ENCODE peak calls at places on chromosomes 3 and 15, in five cellular contexts. Z is WTC11, B is K562, J is HepG2, A is H1. I is an unnamed sample.

GRCh38 chr3:177842302-177842701 is 645.0 kb upstream of the TBL1XR1 start:
- DNase-seq in Z (no peak), A (no peak), J (no peak), B (no peak), I (no peak)

GRCh38 chr3:34727700-34728099 is 911.6 kb upstream of the ARPP21 start:
- DNase-seq in J (peak; percentile 1), Z (no peak), A (no peak), B (no peak), I (no peak)

GRCh38 chr3:81406318-81406717 is 355.1 kb downstream of the GBE1 start:
- DNase-seq in J (no peak), A (no peak), B (no peak), Z (no peak), I (no peak)

GRCh38 chr3:88231632-88232031 is 81.9 kb downstream of the C3orf38 start:
- DNase-seq in Z (no peak), A (no peak), J (peak; percentile 13), B (no peak), I (no peak)

GRCh38 chr15:23869391-23869790 is 182.3 kb upstream of the NDN start:
- DNase-seq in A (no peak), Z (peak; percentile 79), B (peak; percentile 58), J (peak; percentile 46), I (no peak)

GRCh38 chr15:78979456-78980320 is 34.8 kb upstream of the CTSH start:
- DNase-seq in Z (peak; percentile 71), A (peak; percentile 69), B (peak; percentile 72), J (peak; percentile 85), I (peak; percentile 93)

GRCh38 chr15:69459063-69459462 is 6.4 kb downstream of the RPLP1 start:
- DNase-seq in A (no peak), B (no peak), Z (no peak), J (no peak), I (no peak)

GRCh38 chr3:66265627-66266026 is 44.8 kb downstream of the SLC25A26 start:
- DNase-seq in A (no peak), J (no peak), Z (no peak), B (no peak), I (no peak)

GRCh38 chr3:172307143-172307560 is 141.1 kb downstream of the GHSR start:
- DNase-seq in Z (no peak), B (peak; percentile 65), A (no peak), J (no peak), I (peak; percentile 11)

GRCh38 chr15:92654662-92655061 is 913 bp downstream of the FAM174B start:
- DNase-seq in J (no peak), A (no peak), Z (no peak), B (no peak), I (no peak)

GRCh38 chr15:85430406-85431204 is 50.2 kb downstream of the AKAP13 start:
- DNase-seq in A (no peak), J (no peak), B (no peak), Z (no peak), I (no peak)

GRCh38 chr15:78390823-78391222 is 47.2 kb upstream of the IREB2 start:
- DNase-seq in J (no peak), A (no peak), B (no peak), Z (no peak), I (no peak)

GRCh38 chr3:192915724-192916123 is 1.9 kb downstream of the MB21D2 start:
- DNase-seq in Z (no peak), J (no peak), A (no peak), B (no peak), I (no peak)

DNA sequence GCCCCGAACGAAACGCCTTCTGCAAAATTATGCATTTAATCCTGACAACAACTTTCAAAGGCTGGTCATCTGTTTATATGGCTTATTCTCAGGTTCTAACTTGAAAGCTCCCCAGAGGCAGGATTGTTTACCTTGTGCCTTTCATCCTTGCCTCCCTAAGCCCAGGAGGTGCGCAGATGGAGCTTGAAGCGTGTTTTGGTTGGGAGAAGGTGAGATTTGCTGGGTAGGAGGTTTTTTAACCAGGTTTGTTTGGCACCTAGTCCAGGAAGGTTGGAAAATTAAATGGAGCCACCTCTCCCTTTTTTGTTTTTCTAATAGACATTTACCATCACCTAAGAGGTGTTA is 675 bp downstream of the TSEN2 start:
- DNase-seq in J (peak; percentile 25), Z (no peak), A (no peak), B (no peak), I (no peak)
- TF ChIP-seq USF2 in J (no peak), Z (no peak), A (no peak), B (no peak), I (no peak)

DNA sequence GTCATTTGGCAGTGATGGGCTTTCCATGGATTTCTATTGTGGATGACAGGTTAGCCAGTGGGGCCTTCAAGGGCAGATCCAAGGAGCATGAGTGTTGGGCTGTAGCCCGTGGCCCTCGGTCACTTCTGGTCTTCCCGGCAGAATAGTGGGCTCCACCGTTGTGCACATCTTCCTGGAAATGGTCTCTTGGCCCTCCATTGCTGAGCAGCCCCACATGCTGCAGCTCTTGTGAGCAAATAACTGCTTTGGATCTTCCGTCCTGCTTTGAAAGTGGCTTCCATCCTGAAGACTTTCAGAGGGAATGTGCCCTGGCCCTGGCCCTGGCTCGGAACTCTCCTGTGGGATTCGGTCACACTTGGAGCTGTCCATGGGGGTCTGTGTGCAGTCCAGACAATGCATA is 102.8 kb downstream of the SNRPN start:
- DNase-seq in A (no peak), J (no peak), B (no peak), Z (no peak), I (no peak)
- TF ChIP-seq JUN in A (no peak), J (no peak), B (no peak), Z (no peak), I (no peak)

GRCh38 chr3:149819432-149819831 is 6.4 kb downstream of the RNF13 start:
- DNase-seq in A (no peak), Z (no peak), B (no peak), J (no peak), I (no peak)

GRCh38 chr3:149815728-149816127 is 2.7 kb downstream of the RNF13 start:
- DNase-seq in B (no peak), A (no peak), Z (no peak), J (no peak), I (no peak)

GRCh38 chr3:149816326-149816725 is 3.3 kb downstream of the RNF13 start:
- DNase-seq in J (no peak), A (no peak), Z (no peak), B (no peak), I (no peak)

GRCh38 chr3:149815318-149815717 is 2.3 kb downstream of the RNF13 start:
- DNase-seq in B (no peak), J (no peak), A (no peak), Z (no peak), I (no peak)

DNA sequence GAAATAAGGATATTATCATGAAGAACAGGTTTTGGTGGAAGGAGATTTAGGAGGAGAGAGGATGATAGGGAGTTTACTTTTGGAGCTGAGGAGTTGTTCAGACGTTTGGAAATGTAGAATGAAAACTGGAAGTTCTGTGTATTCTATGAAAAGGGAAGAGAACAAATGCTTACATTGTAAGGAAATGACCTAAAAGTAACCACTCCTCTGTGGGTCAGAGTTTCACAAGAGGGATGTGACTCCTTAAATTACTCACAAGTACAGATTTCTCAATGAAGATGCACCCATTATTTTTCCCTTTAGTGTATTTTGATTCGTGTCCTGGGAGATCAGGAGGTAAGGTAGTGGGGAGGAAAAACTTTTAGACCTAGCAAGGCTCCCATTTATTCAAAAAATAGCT is 4.0 kb downstream of the RNF13 start:
- DNase-seq in J (no peak), B (no peak), A (no peak), Z (no peak), I (no peak)
- TF ChIP-seq USF2 in J (no peak), B (no peak), A (no peak), Z (no peak), I (no peak)

GRCh38 chr3:142279965-142280590 is 54.7 kb upstream of the GK5 start:
- DNase-seq in A (peak; percentile 15), Z (peak; percentile 20), B (peak; percentile 78), J (peak; percentile 75), I (peak; percentile 80)

GRCh38 chr3:142276780-142277179 is 51.4 kb upstream of the GK5 start:
- DNase-seq in J (no peak), A (no peak), B (no peak), Z (no peak), I (no peak)

GRCh38 chr3:142275856-142276255 is 50.5 kb upstream of the GK5 start:
- DNase-seq in B (no peak), Z (no peak), J (no peak), A (no peak), I (no peak)

GRCh38 chr3:142281474-142281873 is 56.1 kb upstream of the GK5 start:
- DNase-seq in A (no peak), B (no peak), J (no peak), Z (no peak), I (no peak)

GRCh38 chr3:142278451-142278850 is 53.1 kb upstream of the GK5 start:
- DNase-seq in J (no peak), B (no peak), A (no peak), Z (no peak), I (no peak)
- TF ChIP-seq JUN in J (no peak), B (no peak), A (no peak), Z (no peak), I (no peak)

DNA sequence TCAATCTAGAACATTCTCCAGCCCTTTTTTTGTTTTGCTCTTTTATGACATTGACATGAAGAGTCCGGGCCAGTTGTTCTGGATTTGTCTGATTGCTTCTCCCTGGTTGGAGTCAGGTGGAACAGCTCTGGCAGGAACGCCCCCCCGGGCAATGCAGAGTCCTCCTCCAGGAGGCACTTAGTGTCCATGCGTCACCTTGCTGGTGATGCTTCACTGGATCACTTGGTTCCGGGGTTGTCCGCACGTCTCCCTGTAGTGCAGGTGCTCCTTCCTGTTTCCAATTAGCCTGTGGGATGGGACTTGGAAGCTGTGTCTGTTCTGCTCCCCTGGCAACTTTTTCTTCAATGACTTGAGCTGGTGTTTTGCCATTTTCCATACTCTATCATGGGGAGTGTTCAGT is 9.8 kb downstream of the CSK start:
- DNase-seq in J (no peak), B (no peak), A (no peak), Z (no peak), I (no peak)
- TF ChIP-seq USF2 in J (no peak), B (no peak), A (no peak), Z (no peak), I (no peak)

I was measured in A549.